ENCODE peak calls at places on chromosomes 12 and 14, in four cellular contexts. F is renal cortical epithelial cell, Y is osteocyte, R is iPS-NIHi11. T is an unnamed sample.

GRCh38 chr12:2306012-2306411 is 253.2 kb downstream of the CACNA1C start:
- DNase-seq in F (no peak), Y (no peak), R (peak), T (no peak)

GRCh38 chr12:45200497-45201043 is 15.3 kb upstream of the ANO6 start:
- DNase-seq in F (no peak), Y (no peak), R (no peak), T (no peak)

GRCh38 chr14:26917086-26917485 is 319.3 kb upstream of the NOVA1 start:
- DNase-seq in F (peak), Y (no peak), R (peak), T (peak)

GRCh38 chr12:107519906-107520859 is 165.4 kb upstream of the PWP1 start:
- DNase-seq in F (no peak), Y (no peak), R (no peak), T (no peak)

GRCh38 chr12:112049351-112049750 is 36.1 kb downstream of the ERP29 start:
- DNase-seq in F (no peak), Y (no peak), R (no peak), T (no peak)

GRCh38 chr12:130764073-130764472 is 48.0 kb upstream of the RIMBP2 start:
- DNase-seq in F (no peak), Y (no peak), R (no peak), T (no peak)

GRCh38 chr12:48078901-48079300 is 27.0 kb downstream of the SENP1 start:
- DNase-seq in F (peak), Y (no peak), R (no peak), T (no peak)

GRCh38 chr14:67837011-67837624 is 17.5 kb downstream of the RAD51B start:
- DNase-seq in F (peak), Y (no peak), R (peak), T (peak)

GRCh38 chr12:28027328-28027727 is 54.8 kb upstream of the PTHLH start:
- DNase-seq in F (no peak), Y (no peak), R (no peak), T (no peak)

GRCh38 chr14:97002454-97002853 is 205.3 kb downstream of the VRK1 start:
- DNase-seq in F (no peak), Y (no peak), R (no peak), T (no peak)